ENCODE peak calls at places on chromosomes 2 and 18, in seven cellular contexts. One of them, this sample, is unnamed.

GRCh38 chr2:130337735-130338325 is 4.9 kb upstream of the IMP4 start:
- DNase-seq in endothelial cell of umbilical vein: no peak
- DNase-seq in HepG2: no peak
- DNase-seq in GM12878: no peak
- DNase-seq in K562: peak
- DNase-seq in A549: no peak
- DNase-seq in HCT116: no peak
- DNase-seq in this sample: no peak

GRCh38 chr2:146806295-146807005 is 1038.4 kb upstream of the ACVR2A start:
- DNase-seq in K562: no peak
- DNase-seq in endothelial cell of umbilical vein: no peak
- DNase-seq in HCT116: no peak
- DNase-seq in A549: no peak
- DNase-seq in GM12878: no peak
- DNase-seq in HepG2: no peak
- DNase-seq in this sample: no peak

GRCh38 chr2:84417453-84417852 is 41.6 kb downstream of the SUCLG1 start:
- DNase-seq in HepG2: no peak
- DNase-seq in A549: no peak
- DNase-seq in K562: no peak
- DNase-seq in HCT116: no peak
- DNase-seq in GM12878: no peak
- DNase-seq in endothelial cell of umbilical vein: no peak
- DNase-seq in this sample: no peak

GRCh38 chr2:174490032-174490431 is 3.2 kb upstream of the GPR155 start:
- DNase-seq in GM12878: no peak
- DNase-seq in A549: no peak
- DNase-seq in endothelial cell of umbilical vein: no peak
- DNase-seq in HCT116: no peak
- DNase-seq in HepG2: no peak
- DNase-seq in K562: no peak
- DNase-seq in this sample: no peak

GRCh38 chr2:40240067-40240466 is 211.8 kb downstream of the SLC8A1 start:
- DNase-seq in GM12878: no peak
- DNase-seq in HCT116: no peak
- DNase-seq in A549: no peak
- DNase-seq in K562: no peak
- DNase-seq in endothelial cell of umbilical vein: peak
- DNase-seq in HepG2: no peak
- DNase-seq in this sample: no peak

GRCh38 chr18:39166776-39167175 is 1601.2 kb upstream of the CELF4 start:
- DNase-seq in A549: no peak
- DNase-seq in HCT116: no peak
- DNase-seq in endothelial cell of umbilical vein: no peak
- DNase-seq in K562: no peak
- DNase-seq in GM12878: no peak
- DNase-seq in HepG2: no peak
- DNase-seq in this sample: no peak

GRCh38 chr18:79624356-79624961 is 55.1 kb upstream of the CTDP1 start:
- DNase-seq in GM12878: peak
- DNase-seq in endothelial cell of umbilical vein: no peak
- DNase-seq in K562: no peak
- DNase-seq in A549: no peak
- DNase-seq in HepG2: no peak
- DNase-seq in HCT116: no peak
- DNase-seq in this sample: peak

GRCh38 chr2:130836501-130837174 is at the start of gene ARHGEF4:
- DNase-seq in K562: peak
- DNase-seq in HepG2: no peak
- DNase-seq in HCT116: peak
- DNase-seq in GM12878: no peak
- DNase-seq in endothelial cell of umbilical vein: no peak
- DNase-seq in A549: peak
- DNase-seq in this sample: peak

GRCh38 chr2:85796549-85797262 is 42.9 kb downstream of the ATOH8 start:
- DNase-seq in K562: no peak
- DNase-seq in HepG2: no peak
- DNase-seq in endothelial cell of umbilical vein: peak
- DNase-seq in GM12878: no peak
- DNase-seq in HCT116: no peak
- DNase-seq in A549: no peak
- DNase-seq in this sample: no peak

GRCh38 chr2:205767617-205768016 is 85.3 kb downstream of the NRP2 start:
- DNase-seq in K562: no peak
- DNase-seq in HepG2: no peak
- DNase-seq in GM12878: no peak
- DNase-seq in A549: no peak
- DNase-seq in HCT116: no peak
- DNase-seq in endothelial cell of umbilical vein: no peak
- DNase-seq in this sample: no peak

GRCh38 chr18:13485604-13486003 is 240.8 kb downstream of the FAM210A start:
- DNase-seq in K562: no peak
- DNase-seq in GM12878: no peak
- DNase-seq in HCT116: no peak
- DNase-seq in HepG2: no peak
- DNase-seq in endothelial cell of umbilical vein: no peak
- DNase-seq in A549: no peak
- DNase-seq in this sample: no peak

GRCh38 chr18:22282311-22283235 is 113.2 kb downstream of the GATA6 start:
- DNase-seq in HepG2: peak
- DNase-seq in endothelial cell of umbilical vein: peak
- DNase-seq in HCT116: peak
- DNase-seq in K562: no peak
- DNase-seq in A549: peak
- DNase-seq in GM12878: no peak
- DNase-seq in this sample: peak

GRCh38 chr18:29377346-29377745 is 1200.4 kb upstream of the CDH2 start:
- DNase-seq in A549: no peak
- DNase-seq in HCT116: no peak
- DNase-seq in K562: no peak
- DNase-seq in endothelial cell of umbilical vein: no peak
- DNase-seq in HepG2: no peak
- DNase-seq in GM12878: no peak
- DNase-seq in this sample: no peak

DNA sequence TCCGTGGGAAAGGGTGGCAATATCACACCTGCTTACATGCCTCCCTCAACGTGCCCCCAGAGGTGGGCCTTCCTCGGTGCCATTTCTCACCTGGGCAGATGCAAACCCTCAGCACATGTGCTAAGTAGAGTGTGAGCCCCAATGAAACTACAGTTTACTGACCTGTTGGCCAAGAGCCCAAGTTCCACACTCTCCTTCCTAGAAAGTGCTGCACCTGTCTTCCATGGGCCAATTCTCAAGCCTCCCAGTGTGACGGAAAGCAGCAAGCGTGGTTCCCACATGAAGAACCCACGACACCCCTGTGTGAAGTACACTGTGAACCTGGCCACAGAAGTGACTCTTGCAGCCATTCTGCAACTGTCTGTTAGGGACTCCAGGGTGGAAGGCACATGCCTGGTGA is 73.7 kb downstream of the UXS1 start:
- DNase-seq in GM12878: no peak
- DNase-seq in A549: no peak
- DNase-seq in K562: no peak
- DNase-seq in endothelial cell of umbilical vein: no peak
- DNase-seq in HCT116: no peak
- DNase-seq in HepG2: no peak
- DNase-seq in this sample: no peak
- TF ChIP-seq POLR2A in GM12878: no peak
- TF ChIP-seq POLR2A in A549: no peak
- TF ChIP-seq POLR2A in K562: no peak
- TF ChIP-seq POLR2A in endothelial cell of umbilical vein: no peak
- TF ChIP-seq POLR2A in HCT116: no peak
- TF ChIP-seq POLR2A in HepG2: no peak
- TF ChIP-seq POLR2A in this sample: no peak

GRCh38 chr2:33619028-33619427 is 19.9 kb upstream of the FAM98A start:
- DNase-seq in endothelial cell of umbilical vein: no peak
- DNase-seq in HCT116: no peak
- DNase-seq in A549: no peak
- DNase-seq in HepG2: no peak
- DNase-seq in GM12878: no peak
- DNase-seq in K562: no peak
- DNase-seq in this sample: no peak

GRCh38 chr2:33617401-33617800 is 18.3 kb upstream of the FAM98A start:
- DNase-seq in HCT116: no peak
- DNase-seq in A549: no peak
- DNase-seq in endothelial cell of umbilical vein: no peak
- DNase-seq in HepG2: no peak
- DNase-seq in K562: no peak
- DNase-seq in GM12878: no peak
- DNase-seq in this sample: no peak

GRCh38 chr2:33614190-33614589 is 15.1 kb upstream of the FAM98A start:
- DNase-seq in A549: no peak
- DNase-seq in GM12878: no peak
- DNase-seq in endothelial cell of umbilical vein: no peak
- DNase-seq in HCT116: no peak
- DNase-seq in K562: no peak
- DNase-seq in HepG2: no peak
- DNase-seq in this sample: no peak

GRCh38 chr2:33617989-33618388 is 18.9 kb upstream of the FAM98A start:
- DNase-seq in GM12878: no peak
- DNase-seq in K562: peak
- DNase-seq in A549: no peak
- DNase-seq in endothelial cell of umbilical vein: no peak
- DNase-seq in HCT116: no peak
- DNase-seq in HepG2: no peak
- DNase-seq in this sample: no peak

DNA sequence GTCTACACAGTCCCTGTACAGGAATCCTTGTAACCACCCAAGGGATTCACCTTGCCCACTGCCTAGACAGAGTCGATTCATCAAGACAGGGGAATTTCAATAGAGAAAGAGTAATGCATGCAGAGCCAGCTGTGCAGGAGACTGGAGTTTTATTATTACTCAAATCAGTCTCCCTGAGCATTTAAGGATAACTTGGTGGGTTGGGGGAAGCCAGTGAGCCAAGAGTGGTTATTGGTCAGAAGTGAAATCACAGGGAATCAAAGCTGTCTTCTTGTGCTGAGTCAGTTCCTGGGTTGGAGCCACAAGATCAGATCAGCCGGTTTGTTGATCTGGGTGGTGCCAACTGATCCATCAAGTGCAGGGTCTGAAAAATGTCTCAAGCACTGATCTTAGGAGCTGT is 17.8 kb upstream of the FAM98A start:
- DNase-seq in HCT116: no peak
- DNase-seq in HepG2: no peak
- DNase-seq in GM12878: peak
- DNase-seq in K562: no peak
- DNase-seq in A549: no peak
- DNase-seq in endothelial cell of umbilical vein: no peak
- DNase-seq in this sample: no peak
- TF ChIP-seq CTCF in HCT116: no peak
- TF ChIP-seq CTCF in HepG2: no peak
- TF ChIP-seq CTCF in GM12878: no peak
- TF ChIP-seq CTCF in K562: no peak
- TF ChIP-seq CTCF in A549: no peak
- TF ChIP-seq CTCF in endothelial cell of umbilical vein: no peak
- TF ChIP-seq CTCF in this sample: no peak

GRCh38 chr2:118721817-118722551 is 125.5 kb downstream of the EN1 start:
- DNase-seq in HCT116: no peak
- DNase-seq in K562: peak
- DNase-seq in endothelial cell of umbilical vein: no peak
- DNase-seq in A549: no peak
- DNase-seq in GM12878: no peak
- DNase-seq in HepG2: no peak
- DNase-seq in this sample: no peak

GRCh38 chr2:118723394-118723793 is 124.1 kb downstream of the EN1 start:
- DNase-seq in endothelial cell of umbilical vein: no peak
- DNase-seq in K562: no peak
- DNase-seq in GM12878: no peak
- DNase-seq in HepG2: no peak
- DNase-seq in A549: no peak
- DNase-seq in HCT116: no peak
- DNase-seq in this sample: no peak

GRCh38 chr2:118726821-118727220 is 120.6 kb downstream of the EN1 start:
- DNase-seq in HepG2: no peak
- DNase-seq in HCT116: no peak
- DNase-seq in K562: no peak
- DNase-seq in A549: no peak
- DNase-seq in endothelial cell of umbilical vein: no peak
- DNase-seq in GM12878: no peak
- DNase-seq in this sample: no peak

GRCh38 chr2:118720866-118721265 is 126.6 kb downstream of the EN1 start:
- DNase-seq in A549: no peak
- DNase-seq in GM12878: no peak
- DNase-seq in endothelial cell of umbilical vein: no peak
- DNase-seq in HepG2: no peak
- DNase-seq in K562: no peak
- DNase-seq in HCT116: no peak
- DNase-seq in this sample: no peak

DNA sequence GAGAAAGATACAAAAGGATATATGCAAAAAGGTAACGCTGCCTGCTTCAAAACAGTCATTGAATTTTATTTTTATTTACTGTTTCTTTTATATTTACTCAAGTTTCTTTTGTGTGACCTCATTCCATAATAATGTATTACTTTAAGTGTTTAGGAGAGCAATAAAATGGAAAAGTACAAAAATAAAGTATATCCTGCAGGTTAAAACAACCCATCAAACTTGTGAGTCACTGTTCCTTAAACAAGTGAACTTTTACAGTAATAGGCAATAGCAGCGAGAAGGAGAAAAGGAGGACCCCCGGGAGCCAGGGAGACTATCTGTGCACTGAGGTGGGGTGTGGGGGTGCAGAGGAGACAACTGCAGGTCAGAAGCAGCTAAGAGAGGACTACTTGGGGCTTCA is 124.5 kb downstream of the EN1 start:
- DNase-seq in GM12878: no peak
- DNase-seq in HCT116: no peak
- DNase-seq in endothelial cell of umbilical vein: no peak
- DNase-seq in A549: no peak
- DNase-seq in HepG2: no peak
- DNase-seq in K562: no peak
- DNase-seq in this sample: no peak
- TF ChIP-seq MAX in GM12878: no peak
- TF ChIP-seq MAX in HCT116: no peak
- TF ChIP-seq MAX in endothelial cell of umbilical vein: no peak
- TF ChIP-seq MAX in A549: no peak
- TF ChIP-seq MAX in HepG2: no peak
- TF ChIP-seq MAX in K562: no peak
- TF ChIP-seq MAX in this sample: no peak

DNA sequence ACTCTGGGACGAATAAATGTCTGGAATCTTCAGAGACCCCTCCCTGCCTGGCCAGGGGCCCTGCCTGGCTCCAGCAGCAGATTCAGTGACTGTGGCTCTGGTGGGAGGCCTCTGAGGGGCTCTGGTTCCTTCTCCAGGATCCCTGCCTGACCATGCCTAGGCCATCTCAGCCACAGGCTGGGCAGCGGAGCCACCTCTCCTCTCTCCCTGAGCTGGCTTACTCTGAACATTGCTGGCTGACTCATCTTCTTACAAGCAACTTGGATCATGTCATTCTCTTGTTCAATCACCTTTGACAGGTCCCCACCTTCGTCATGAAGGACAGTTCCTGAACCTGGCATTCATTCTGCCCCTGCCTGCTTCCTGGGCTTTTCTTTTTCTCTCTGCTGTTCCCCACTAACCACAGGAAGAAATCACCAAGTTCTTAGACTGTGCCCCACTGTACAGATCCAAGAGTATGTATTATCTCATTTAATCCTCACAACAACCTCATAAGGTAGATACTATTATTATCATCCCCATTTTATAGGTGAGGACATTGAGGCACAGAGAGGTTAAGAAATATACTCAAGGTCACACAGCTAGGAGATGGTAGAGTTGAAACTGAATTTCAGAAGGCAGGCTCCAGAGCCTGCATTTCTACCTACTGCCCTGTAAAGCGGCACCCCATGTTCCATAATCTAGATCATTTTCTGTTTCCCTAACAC is 155.5 kb upstream of the SMAD2 start:
- DNase-seq in A549: no peak
- DNase-seq in K562: no peak
- DNase-seq in endothelial cell of umbilical vein: no peak
- DNase-seq in HepG2: no peak
- DNase-seq in GM12878: no peak
- DNase-seq in HCT116: no peak
- DNase-seq in this sample: no peak
- TF ChIP-seq POLR2A in A549: no peak
- TF ChIP-seq POLR2A in K562: no peak
- TF ChIP-seq POLR2A in endothelial cell of umbilical vein: no peak
- TF ChIP-seq POLR2A in HepG2: no peak
- TF ChIP-seq POLR2A in GM12878: no peak
- TF ChIP-seq POLR2A in HCT116: no peak
- TF ChIP-seq POLR2A in this sample: no peak

This sample was measured in NB4.